ENCODE peak calls at places on chromosomes 13 and 19, in eight cellular contexts. X is thoracic aorta, P is endodermal cell, G is DND-41, I is RWPE2, M is AG04450, C is right atrium auricular region, Y is ascending aorta. A is an unnamed sample.

GRCh38 chr19:17751103-17751911 is at the start of gene FCHO1:
- DNase-seq in M (no peak), C (no peak), Y (peak; percentile 25), I (no peak), G (peak; percentile 95), P (no peak), X (no peak), A (no peak)

GRCh38 chr13:98480915-98481510 is 95.9 kb downstream of the STK24 start:
- DNase-seq in M (no peak), P (no peak), X (no peak), I (no peak), C (no peak), G (no peak), Y (no peak), A (no peak)

GRCh38 chr19:9323557-9323918 is 441 bp upstream of the ZNF559 start:
- DNase-seq in C (peak; percentile 77), G (peak; percentile 70), M (peak; percentile 34), X (peak; percentile 14), P (no peak), Y (peak; percentile 19), I (no peak), A (peak; percentile 79)

GRCh38 chr19:18669883-18670282 is 13.6 kb upstream of the CRTC1 start:
- DNase-seq in P (no peak), X (no peak), I (no peak), M (no peak), C (no peak), G (no peak), Y (no peak), A (no peak)

GRCh38 chr19:31018951-31019350 is 330.3 kb downstream of the TSHZ3 start:
- DNase-seq in I (no peak), C (no peak), G (no peak), X (no peak), P (no peak), M (no peak), Y (no peak), A (no peak)

GRCh38 chr19:46288896-46289588 is 7.8 kb upstream of the HIF3A start:
- DNase-seq in G (no peak), X (no peak), I (no peak), M (peak; percentile 71), Y (no peak), P (no peak), C (no peak), A (no peak)

GRCh38 chr19:35021596-35021995 is 8.7 kb upstream of the SCN1B start:
- DNase-seq in M (no peak), P (no peak), X (no peak), G (no peak), I (no peak), C (no peak), Y (no peak), A (no peak)

GRCh38 chr13:29125145-29125933 is 305.2 kb downstream of the MTUS2 start:
- DNase-seq in C (no peak), G (no peak), Y (no peak), I (no peak), M (no peak), X (no peak), P (no peak), A (no peak)

GRCh38 chr19:38079926-38080380 is 144.1 kb downstream of the DPF1 start:
- DNase-seq in P (peak; percentile 56), M (peak; percentile 71), C (no peak), I (no peak), G (no peak), X (no peak), Y (no peak), A (no peak)

DNA sequence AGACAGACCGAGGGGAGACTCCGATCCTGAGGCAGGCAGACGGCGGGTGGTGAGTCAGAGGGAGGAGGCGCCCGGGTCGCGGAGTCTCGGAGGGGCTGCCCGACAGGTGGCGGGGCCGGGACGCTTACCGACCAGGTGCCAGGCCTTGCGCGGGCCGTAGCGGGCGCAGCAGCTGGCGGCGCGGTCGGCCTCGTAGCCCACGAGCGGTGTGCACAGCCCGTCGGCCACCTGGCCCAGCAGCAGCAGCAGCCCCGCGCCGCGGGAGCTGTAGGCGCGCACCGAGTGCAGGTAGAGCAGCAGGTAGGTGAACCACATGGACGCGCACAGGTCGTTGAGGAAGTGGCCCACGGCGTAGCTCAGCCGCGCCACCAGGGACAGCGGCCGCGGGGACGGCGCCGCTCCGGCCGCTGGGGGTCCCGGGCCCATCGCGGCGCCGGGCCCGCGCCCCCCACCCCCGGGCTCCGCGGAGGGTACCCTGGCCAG is 367 bp downstream of the MFSD12 start:
- DNase-seq in X (no peak), Y (no peak), P (peak; percentile 74), I (peak; percentile 77), C (no peak), G (peak; percentile 57), M (no peak), A (no peak)
- TF ChIP-seq CTCF in X (no peak), Y (no peak), P (no peak), I (peak; percentile 4), C (no peak), G (peak; percentile 15), M (no peak), A (no peak)

DNA sequence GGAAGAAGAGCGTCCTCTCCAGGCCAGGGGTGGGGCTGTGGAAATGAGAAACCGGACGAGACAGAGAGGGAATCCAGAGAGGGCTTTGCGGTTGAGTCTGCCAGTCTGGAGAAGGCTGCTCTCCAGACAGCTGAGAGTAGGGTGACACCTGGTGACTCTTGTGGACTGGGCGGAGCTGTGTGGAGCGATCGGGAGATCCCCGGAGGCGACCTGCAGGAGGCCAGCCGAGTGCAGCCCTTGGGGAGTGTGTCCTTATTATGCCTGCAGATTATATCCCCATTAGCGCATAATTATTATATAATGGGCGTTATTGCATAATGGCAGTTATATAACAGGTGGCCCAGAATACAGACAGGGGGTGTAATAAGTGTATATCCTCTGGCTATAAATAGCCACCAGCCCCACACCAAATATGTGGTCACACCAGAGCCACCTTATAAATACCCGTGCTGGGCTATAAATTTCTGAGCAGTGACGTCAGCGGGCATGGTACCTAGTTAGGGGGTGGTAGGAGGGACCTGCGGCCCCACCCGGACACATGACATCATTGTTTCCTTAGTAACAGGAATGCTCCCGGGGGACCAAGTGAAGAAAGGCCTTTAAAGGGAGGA is 41.2 kb downstream of the NFIX start:
- DNase-seq in G (no peak), C (peak; percentile 76), X (no peak), M (no peak), I (no peak), P (peak; percentile 58), Y (no peak), A (no peak)
- H3K27ac ChIP-seq in G (no peak overlapping the region), C (peak overlapping the region; percentile 93), X (peak overlapping the region; percentile 98), M (peak overlapping the region; percentile 53), I (peak overlapping the region; percentile 64), P (no peak overlapping the region), Y (peak overlapping the region; percentile 97), A (peak overlapping the region; percentile 95)

GRCh38 chr13:113992276-113993005 is 18.6 kb upstream of the C13orf46 start:
- DNase-seq in C (no peak), X (no peak), P (no peak), I (peak; percentile 34), G (no peak), M (no peak), Y (no peak), A (no peak)
- H3K4me3 ChIP-seq in C (no peak overlapping the region), X (no peak overlapping the region), P (no peak overlapping the region), I (no peak overlapping the region), G (no peak overlapping the region), M (no peak overlapping the region), Y (no peak overlapping the region), A (no peak overlapping the region)

GRCh38 chr13:110089815-110090214 is 217.1 kb downstream of the COL4A1 start:
- DNase-seq in I (no peak), C (no peak), M (no peak), X (no peak), G (no peak), Y (no peak), P (no peak), A (no peak)
- TF ChIP-seq CTCF in I (peak; percentile 22), C (no peak), M (peak; percentile 43), X (peak; percentile 28), G (peak; percentile 49), Y (no peak), P (peak; percentile 66), A (no peak)

DNA sequence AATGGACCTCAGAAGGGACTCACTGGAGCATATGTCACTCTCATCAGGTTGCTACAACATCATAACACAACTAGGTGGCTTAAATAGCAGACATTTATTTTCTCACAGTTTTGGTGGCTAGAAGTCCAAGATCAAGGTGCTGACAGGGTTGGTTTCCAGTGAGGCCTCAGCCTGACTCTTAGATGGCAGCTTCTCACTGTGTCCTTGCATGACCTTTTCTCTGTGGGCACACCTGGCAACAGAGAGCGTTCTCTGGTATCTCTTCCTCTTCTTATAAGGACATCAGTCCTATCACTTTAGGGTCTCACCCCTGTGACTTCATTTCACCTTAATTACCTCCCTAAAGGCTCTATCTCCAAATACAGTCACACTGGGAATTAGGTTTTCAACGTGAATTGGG is 74.5 kb downstream of the CYSLTR2 start:
- DNase-seq in X (no peak), P (no peak), M (no peak), I (no peak), Y (no peak), C (no peak), G (no peak), A (no peak)
- H3K27ac ChIP-seq in X (no peak overlapping the region), P (no peak overlapping the region), M (no peak overlapping the region), I (no peak overlapping the region), Y (no peak overlapping the region), C (peak overlapping the region; percentile 62), G (no peak overlapping the region), A (peak overlapping the region; percentile 70)

GRCh38 chr19:1508507-1508856 is 4.3 kb downstream of the ADAMTSL5 start:
- DNase-seq in G (no peak), M (no peak), X (no peak), Y (no peak), C (no peak), I (no peak), P (no peak), A (no peak)
- H3K4me3 ChIP-seq in G (no peak overlapping the region), M (peak overlapping the region; percentile 45), X (peak overlapping the region; percentile 75), Y (peak overlapping the region; percentile 66), C (peak overlapping the region; percentile 16), I (no peak overlapping the region), P (peak overlapping the region; percentile 72), A (peak overlapping the region; percentile 72)

DNA sequence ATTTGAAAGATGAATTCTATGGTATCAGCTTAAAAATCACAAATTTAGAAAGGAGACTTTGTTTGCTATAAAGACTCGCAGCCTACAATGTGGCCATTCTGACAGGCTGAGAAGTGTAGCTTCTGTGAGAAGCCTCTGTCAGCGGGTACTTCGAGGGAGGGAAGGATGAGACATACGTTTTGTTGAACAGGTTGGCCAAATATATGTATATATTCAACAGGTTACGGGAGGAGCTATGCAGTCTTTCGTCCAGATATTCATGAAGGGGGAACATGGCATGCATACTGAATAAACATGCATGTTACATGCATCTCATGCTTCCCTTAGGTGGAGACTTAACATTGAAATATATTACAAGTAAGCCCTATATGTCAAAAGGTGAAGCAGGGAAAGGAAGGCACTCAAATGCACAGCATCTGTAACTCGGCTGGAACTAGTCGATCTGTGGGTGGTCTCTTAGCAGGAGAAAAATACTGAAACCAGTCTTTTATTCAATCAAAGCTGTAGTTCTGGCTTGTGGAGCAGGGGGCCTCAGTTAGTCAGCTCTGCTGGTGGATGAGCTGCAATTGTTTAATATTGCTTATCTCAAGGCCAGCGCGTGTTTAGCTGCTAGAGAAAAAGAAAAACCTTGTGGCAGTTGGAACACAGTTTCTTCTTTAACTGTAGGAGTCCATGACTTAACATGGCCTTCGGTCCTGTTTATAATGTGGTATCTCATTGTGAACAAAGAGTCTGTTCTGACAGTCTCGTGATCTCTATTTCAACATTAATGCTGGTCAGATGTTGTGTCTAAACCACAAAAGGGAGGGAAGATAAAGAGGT is 94.3 kb downstream of the FAM216B start:
- DNase-seq in M (no peak), P (peak; percentile 85), I (no peak), G (no peak), Y (no peak), C (no peak), X (no peak), A (no peak)
- TF ChIP-seq CTCF in M (peak; percentile 58), P (peak; percentile 69), I (no peak), G (no peak), Y (no peak), C (peak; percentile 12), X (no peak), A (no peak)

A was measured in coronary artery.